ENCODE peak calls at places on chromosomes 11 and 22, in five cellular contexts. R is uterus, S is tibial artery, Q is esophagus squamous epithelium, H is PC-3. P is an unnamed sample.

GRCh38 chr22:28873183-28873964 is 10.0 kb upstream of the ZNRF3 start:
- DNase-seq in S (no peak), Q (no peak), R (no peak), H (no peak), P (no peak)

GRCh38 chr11:123129920-123130319 is 65.1 kb downstream of the CLMP start:
- DNase-seq in R (no peak), H (no peak), S (no peak), Q (no peak), P (no peak)

GRCh38 chr11:76889414-76889975 is 28.8 kb downstream of the ACER3 start:
- DNase-seq in S (no peak), R (no peak), H (no peak), Q (no peak), P (no peak)

GRCh38 chr11:110134120-110134519 is 40.9 kb downstream of the ZC3H12C start:
- DNase-seq in S (no peak), Q (no peak), H (no peak), R (no peak), P (no peak)

GRCh38 chr11:3853935-3854659 is 1.4 kb upstream of the STIM1 start:
- DNase-seq in H (no peak), Q (no peak), S (no peak), R (peak), P (no peak)

GRCh38 chr11:78630561-78631303 is 56.1 kb upstream of the NARS2 start:
- DNase-seq in Q (no peak), S (no peak), H (peak), R (no peak), P (no peak)

GRCh38 chr11:35365961-35366360 is 53.4 kb downstream of the SLC1A2 start:
- DNase-seq in S (no peak), H (no peak), Q (no peak), R (no peak), P (no peak)

GRCh38 chr11:61134801-61135257 is 26.4 kb downstream of the VPS37C start:
- DNase-seq in R (no peak), Q (no peak), H (no peak), S (peak), P (no peak)

GRCh38 chr22:43142881-43143562 is at the start of gene MCAT:
- DNase-seq in Q (no peak), H (peak), R (peak), S (peak), P (peak)

GRCh38 chr11:96256604-96257003 is 86.4 kb downstream of the MAML2 start:
- DNase-seq in R (no peak), S (no peak), Q (no peak), H (no peak), P (no peak)

GRCh38 chr11:215581-216037 is 8.1 kb downstream of the RIC8A start:
- DNase-seq in S (no peak), R (no peak), H (no peak), Q (no peak), P (no peak)

GRCh38 chr11:9264381-9265210 is 554 bp downstream of the DENND5A start:
- DNase-seq in H (peak), S (peak), Q (peak), R (peak), P (peak)

GRCh38 chr11:75768112-75768908 is at the start of gene DGAT2:
- DNase-seq in S (peak), H (peak), R (peak), Q (no peak), P (no peak)
- TF ChIP-seq CTCF in S (peak), H (peak), R (no peak), Q (peak), P (no peak)

GRCh38 chr11:73387594-73388021 is 11.4 kb downstream of the RELT start:
- DNase-seq in Q (no peak), S (no peak), H (no peak), R (no peak), P (no peak)
- H3K27ac ChIP-seq in Q (peak), S (no peak), H (no peak), R (no peak), P (no peak)

DNA sequence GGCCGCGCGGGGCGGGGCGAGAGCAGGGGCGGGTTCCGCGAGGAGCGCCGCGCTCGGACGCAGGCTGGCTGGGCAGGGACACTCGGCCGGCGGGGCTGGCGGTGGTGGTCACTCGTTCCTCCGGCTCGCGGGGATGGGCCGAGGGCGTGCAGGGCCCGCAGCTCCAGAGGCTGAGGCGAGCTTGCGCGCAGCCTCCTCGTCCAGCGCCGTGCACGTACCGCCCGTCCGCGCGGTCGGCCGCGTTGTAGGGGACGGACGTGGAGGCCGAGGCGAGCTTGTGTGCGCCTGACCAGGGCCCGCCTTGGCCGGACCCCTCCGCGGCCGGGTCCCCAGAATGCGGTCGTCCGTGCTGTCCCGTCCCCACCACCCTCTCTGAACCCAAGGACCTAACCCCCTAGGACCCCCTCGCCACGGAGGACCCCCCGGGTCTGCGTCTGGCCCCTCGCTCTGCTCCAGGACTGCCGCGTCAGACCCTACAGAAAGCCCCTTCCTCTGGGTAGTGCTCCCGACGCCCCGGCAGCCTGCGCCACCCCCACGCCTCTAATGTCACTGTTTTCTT is 569 bp upstream of the YPEL1 start:
- DNase-seq in Q (no peak), R (no peak), S (no peak), H (no peak), P (no peak)
- H3K4me3 ChIP-seq in Q (peak), R (peak), S (peak), H (no peak), P (peak)

GRCh38 chr11:45212566-45213315 is 66.3 kb downstream of the PRDM11 start:
- DNase-seq in Q (no peak), S (no peak), R (no peak), H (no peak), P (no peak)
- TF ChIP-seq CTCF in Q (no peak), S (no peak), R (peak), H (peak), P (no peak)

DNA sequence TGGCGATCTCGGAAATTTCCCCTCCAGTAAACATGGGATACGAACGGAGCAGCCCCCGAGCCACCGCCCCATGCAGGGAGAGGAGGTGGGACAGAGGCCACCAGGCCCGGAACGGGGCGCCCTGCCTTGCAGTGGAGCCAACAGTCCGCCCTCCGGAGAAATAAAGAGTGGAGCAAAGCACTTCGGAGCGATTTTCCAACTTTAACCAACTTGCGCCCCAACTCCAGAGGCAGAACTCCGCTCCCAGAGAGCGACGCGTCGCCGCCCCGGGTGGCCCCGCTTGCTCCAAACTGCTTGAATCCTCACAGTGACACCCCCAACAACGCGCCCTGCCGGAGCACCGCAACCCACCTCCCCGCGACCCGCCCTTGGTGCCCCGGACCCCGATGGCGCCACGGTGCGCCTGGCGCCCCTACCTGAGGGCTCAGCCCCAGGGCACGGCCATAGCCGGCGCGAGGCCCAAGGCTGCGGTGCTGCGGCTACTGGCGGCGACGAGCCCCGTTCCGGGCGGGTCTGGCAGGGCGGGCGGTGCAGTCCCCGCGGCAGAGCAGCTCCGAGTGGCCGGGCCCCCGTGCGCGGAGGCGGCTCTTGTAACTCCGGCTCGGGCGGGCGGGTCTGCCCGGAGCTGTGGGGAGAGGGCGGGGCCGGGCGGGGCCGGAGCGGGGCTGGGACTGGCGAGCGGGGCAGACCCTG is at the start of gene AHNAK:
- DNase-seq in Q (no peak), R (peak), H (peak), S (peak), P (peak)
- H3K27ac ChIP-seq in Q (peak), R (peak), H (peak), S (peak), P (peak)

GRCh38 chr11:17846852-17847453 is 112.4 kb downstream of the KCNC1 start:
- DNase-seq in R (no peak), H (peak), Q (no peak), S (no peak), P (no peak)
- H3K4me3 ChIP-seq in R (no peak), H (no peak), Q (no peak), S (no peak), P (no peak)

GRCh38 chr22:42114721-42115120 is 15.9 kb downstream of the CYP2D6 start:
- DNase-seq in Q (no peak), R (no peak), S (no peak), H (peak), P (no peak)
- TF ChIP-seq CTCF in Q (no peak), R (no peak), S (no peak), H (no peak), P (no peak)

DNA sequence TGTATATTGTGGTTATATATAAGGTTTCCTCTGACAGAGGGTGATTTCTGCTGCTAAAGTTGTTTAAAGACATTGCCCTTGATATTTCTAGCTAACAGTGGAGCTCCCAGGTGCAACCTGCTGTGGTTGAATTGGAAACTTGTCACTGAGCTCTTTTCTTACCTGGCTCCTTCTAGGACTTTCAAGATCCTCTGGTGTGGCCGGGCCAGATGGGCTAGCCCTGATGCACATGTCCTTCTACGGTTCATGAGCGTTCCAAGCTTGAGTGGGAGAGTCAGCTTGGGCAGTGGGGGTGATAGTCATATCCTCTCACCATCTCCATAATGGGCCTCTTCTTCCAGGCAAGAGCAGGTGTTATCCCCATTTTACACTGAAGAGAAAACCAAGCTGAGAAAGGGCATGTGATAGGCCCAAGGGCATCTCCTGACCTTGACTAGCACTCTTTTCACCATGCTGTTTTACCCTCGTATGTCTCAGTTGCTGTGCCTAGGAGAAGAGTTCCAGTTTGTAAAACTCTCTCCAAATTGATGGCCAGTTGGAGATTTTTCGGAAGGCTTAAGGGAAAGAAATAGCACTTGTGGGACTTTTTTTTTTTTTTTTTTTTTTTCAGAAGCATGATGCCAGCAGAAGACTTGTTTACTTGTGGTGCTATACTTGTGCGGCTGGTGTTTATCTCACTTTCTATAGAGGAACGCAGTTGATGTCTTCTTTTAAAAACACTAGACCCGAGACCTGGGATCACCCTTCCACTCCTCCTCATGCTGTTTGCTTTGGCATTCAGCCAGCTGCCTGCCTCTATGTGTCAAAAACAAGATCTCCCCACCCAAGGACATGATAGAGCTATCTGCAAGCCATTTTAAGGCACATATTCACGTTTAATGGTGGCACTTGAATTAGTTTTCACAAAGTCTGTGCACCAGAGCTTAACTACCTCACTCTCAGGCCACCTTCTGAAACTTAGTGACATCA is 32.6 kb downstream of the TEAD1 start:
- DNase-seq in Q (no peak), R (no peak), S (no peak), H (no peak), P (no peak)
- H3K27ac ChIP-seq in Q (peak), R (no peak), S (no peak), H (no peak), P (no peak)

GRCh38 chr11:118304809-118305248 is 299 bp downstream of the CD3E start:
- DNase-seq in Q (no peak), R (no peak), H (no peak), S (no peak), P (no peak)
- H3K4me3 ChIP-seq in Q (no peak), R (no peak), H (no peak), S (no peak), P (no peak)

GRCh38 chr11:121967131-121967689 is 148.8 kb downstream of the BLID start:
- DNase-seq in H (no peak), R (no peak), S (no peak), Q (no peak), P (no peak)

GRCh38 chr11:121968638-121969037 is 147.4 kb downstream of the BLID start:
- DNase-seq in Q (no peak), H (no peak), S (no peak), R (no peak), P (no peak)

GRCh38 chr11:121965330-121965729 is 150.7 kb downstream of the BLID start:
- DNase-seq in S (no peak), H (peak), Q (no peak), R (no peak), P (no peak)

GRCh38 chr11:121961228-121961860 is 154.7 kb downstream of the BLID start:
- DNase-seq in R (no peak), S (no peak), Q (no peak), H (no peak), P (no peak)

DNA sequence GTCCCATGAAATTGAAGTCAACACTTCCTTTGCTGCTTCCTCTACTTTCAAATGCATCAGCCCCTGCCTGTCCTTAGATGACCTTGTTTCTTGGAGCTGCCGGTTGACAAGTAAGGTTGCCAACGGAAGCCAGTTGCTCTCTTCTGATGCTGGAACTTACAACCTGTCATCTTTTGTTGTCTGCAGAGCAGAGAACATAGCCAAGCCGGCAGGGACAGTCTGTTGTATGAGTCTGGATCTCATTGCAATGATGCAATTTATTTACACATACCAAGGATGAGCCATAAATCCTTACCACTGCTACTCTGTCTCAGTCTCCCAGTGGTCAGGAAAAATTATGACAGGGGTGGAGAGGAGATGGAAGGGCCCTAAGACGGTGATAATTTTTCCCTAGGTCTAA is 151.4 kb downstream of the BLID start:
- DNase-seq in H (peak), S (no peak), Q (no peak), R (no peak), P (no peak)
- TF ChIP-seq CTCF in H (peak), S (no peak), Q (no peak), R (no peak), P (no peak)